ENCODE peak calls at places on chromosomes 2 and 18, in seven cellular contexts. One of them, this sample, is unnamed.

GRCh38 chr2:102498414-102498813 is 25.4 kb downstream of the SLC9A4 start:
- DNase-seq in cardiac muscle cell: no peak
- DNase-seq in endodermal cell: no peak
- DNase-seq in PC-3: no peak
- DNase-seq in ovary: no peak
- DNase-seq in mammary epithelial cell: no peak
- DNase-seq in colonic mucosa: no peak
- DNase-seq in this sample: no peak

GRCh38 chr2:102253140-102253752 is 58.1 kb upstream of the IL1RL1 start:
- DNase-seq in ovary: no peak
- DNase-seq in PC-3: no peak
- DNase-seq in cardiac muscle cell: no peak
- DNase-seq in endodermal cell: no peak
- DNase-seq in colonic mucosa: no peak
- DNase-seq in mammary epithelial cell: peak; percentile 43
- DNase-seq in this sample: no peak

GRCh38 chr2:181686566-181687185 is 6.4 kb upstream of the NEUROD1 start:
- DNase-seq in cardiac muscle cell: no peak
- DNase-seq in PC-3: no peak
- DNase-seq in endodermal cell: no peak
- DNase-seq in mammary epithelial cell: no peak
- DNase-seq in colonic mucosa: no peak
- DNase-seq in ovary: no peak
- DNase-seq in this sample: no peak

GRCh38 chr18:45636110-45636509 is 20.8 kb downstream of the SLC14A2 start:
- DNase-seq in mammary epithelial cell: peak; percentile 35
- DNase-seq in endodermal cell: peak; percentile 21
- DNase-seq in colonic mucosa: no peak
- DNase-seq in ovary: no peak
- DNase-seq in PC-3: no peak
- DNase-seq in cardiac muscle cell: no peak
- DNase-seq in this sample: no peak

GRCh38 chr2:9631976-9632700 is 1.3 kb upstream of the YWHAQ start:
- DNase-seq in endodermal cell: peak; percentile 75
- DNase-seq in PC-3: no peak
- DNase-seq in ovary: no peak
- DNase-seq in colonic mucosa: no peak
- DNase-seq in cardiac muscle cell: peak; percentile 37
- DNase-seq in mammary epithelial cell: no peak
- DNase-seq in this sample: no peak

GRCh38 chr18:11019295-11019694 is 130.1 kb downstream of the PIEZO2 start:
- DNase-seq in cardiac muscle cell: no peak
- DNase-seq in ovary: no peak
- DNase-seq in colonic mucosa: no peak
- DNase-seq in PC-3: no peak
- DNase-seq in endodermal cell: no peak
- DNase-seq in mammary epithelial cell: no peak
- DNase-seq in this sample: no peak

GRCh38 chr18:11495441-11495840 is 114.0 kb upstream of the SLC35G4 start:
- DNase-seq in endodermal cell: no peak
- DNase-seq in PC-3: no peak
- DNase-seq in colonic mucosa: no peak
- DNase-seq in ovary: no peak
- DNase-seq in cardiac muscle cell: no peak
- DNase-seq in mammary epithelial cell: no peak
- DNase-seq in this sample: no peak

GRCh38 chr18:67425724-67426123 is 90.8 kb downstream of the DSEL start:
- DNase-seq in cardiac muscle cell: peak; percentile 78
- DNase-seq in endodermal cell: no peak
- DNase-seq in colonic mucosa: no peak
- DNase-seq in mammary epithelial cell: peak; percentile 97
- DNase-seq in ovary: no peak
- DNase-seq in PC-3: peak; percentile 96
- DNase-seq in this sample: peak; percentile 76

GRCh38 chr18:57915241-57915640 is 112.1 kb upstream of the ATP8B1 start:
- DNase-seq in colonic mucosa: no peak
- DNase-seq in PC-3: no peak
- DNase-seq in mammary epithelial cell: no peak
- DNase-seq in ovary: no peak
- DNase-seq in cardiac muscle cell: no peak
- DNase-seq in endodermal cell: no peak
- DNase-seq in this sample: no peak

DNA sequence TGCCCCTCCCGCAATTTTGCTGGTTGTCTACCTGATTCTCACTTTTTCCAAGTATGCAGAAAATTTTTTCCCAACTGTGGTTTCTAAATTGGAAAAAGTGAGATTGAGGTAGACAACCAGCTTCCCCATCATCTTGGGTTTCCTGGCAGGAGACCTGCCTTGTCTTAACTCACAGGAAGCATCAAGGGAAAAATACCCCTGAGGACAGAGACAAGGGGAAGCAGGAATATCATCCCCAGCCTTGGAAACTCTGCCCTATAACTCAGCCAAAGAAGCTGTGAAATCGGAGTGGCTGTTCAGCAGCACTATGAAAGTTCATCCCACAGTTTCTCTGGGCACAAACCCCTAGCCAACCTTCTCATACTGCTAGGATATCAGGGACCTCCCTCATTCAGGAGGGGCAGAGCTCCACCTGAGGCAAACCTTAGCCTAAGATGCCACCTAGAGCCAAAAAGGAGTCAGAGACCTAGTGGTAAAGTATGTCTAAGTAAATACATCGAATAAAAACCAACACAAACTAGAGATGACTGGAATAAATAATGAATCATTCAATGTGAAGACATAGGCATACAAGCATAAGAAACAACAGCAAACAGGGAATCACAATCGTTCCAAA is 68.2 kb downstream of the ZSWIM2 start:
- DNase-seq in colonic mucosa: no peak
- DNase-seq in cardiac muscle cell: peak; percentile 40
- DNase-seq in ovary: no peak
- DNase-seq in endodermal cell: peak; percentile 80
- DNase-seq in mammary epithelial cell: peak; percentile 57
- DNase-seq in PC-3: peak; percentile 90
- DNase-seq in this sample: no peak
- TF ChIP-seq CTCF in colonic mucosa: no peak
- TF ChIP-seq CTCF in cardiac muscle cell: peak; percentile 20
- TF ChIP-seq CTCF in ovary: no peak
- TF ChIP-seq CTCF in endodermal cell: peak; percentile 85
- TF ChIP-seq CTCF in mammary epithelial cell: peak; percentile 41
- TF ChIP-seq CTCF in PC-3: peak; percentile 88
- TF ChIP-seq CTCF in this sample: no peak

GRCh38 chr18:76450912-76451421 is 44.1 kb downstream of the ZNF516 start:
- DNase-seq in endodermal cell: peak; percentile 70
- DNase-seq in cardiac muscle cell: peak; percentile 75
- DNase-seq in colonic mucosa: peak; percentile 57
- DNase-seq in ovary: peak; percentile 48
- DNase-seq in mammary epithelial cell: peak; percentile 65
- DNase-seq in PC-3: peak; percentile 29
- DNase-seq in this sample: no peak
- H3K4me3 ChIP-seq in endodermal cell: peak overlapping the region; percentile 76
- H3K4me3 ChIP-seq in cardiac muscle cell: peak overlapping the region; percentile 26
- H3K4me3 ChIP-seq in colonic mucosa: peak overlapping the region; percentile 54
- H3K4me3 ChIP-seq in ovary: peak overlapping the region; percentile 53
- H3K4me3 ChIP-seq in mammary epithelial cell: peak overlapping the region; percentile 52
- H3K4me3 ChIP-seq in PC-3: peak overlapping the region; percentile 68
- H3K4me3 ChIP-seq in this sample: peak overlapping the region; percentile 43

DNA sequence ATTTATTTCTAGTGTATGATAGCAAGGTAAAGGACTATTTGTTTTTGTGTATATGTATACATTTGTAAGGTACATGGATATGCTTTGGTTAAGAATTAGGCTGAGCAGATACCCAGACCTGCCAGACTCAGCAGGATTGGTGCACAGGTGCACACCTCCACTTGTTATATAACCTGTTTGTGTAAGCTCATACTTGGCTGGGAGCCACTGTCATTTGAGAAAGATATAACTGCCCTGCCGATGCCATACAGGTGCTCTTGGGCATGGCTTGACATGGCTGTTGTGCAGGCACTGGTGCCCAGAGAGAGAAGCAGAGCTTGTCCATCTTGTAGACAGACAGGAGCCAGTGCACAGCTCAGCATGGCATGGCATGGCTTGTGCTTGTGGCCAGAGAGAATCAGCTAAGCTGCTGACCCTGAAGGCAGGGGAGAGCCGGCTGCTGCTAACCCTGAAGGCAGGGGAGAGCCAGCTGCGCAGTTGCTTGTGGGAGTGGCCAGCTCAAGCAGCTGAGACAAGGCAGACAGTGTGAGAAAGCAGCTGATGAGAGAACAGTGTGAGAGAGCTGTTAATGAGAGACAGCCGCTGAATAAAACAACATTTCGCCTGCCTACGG is 136.5 kb downstream of the RNF144A start:
- DNase-seq in colonic mucosa: peak; percentile 29
- DNase-seq in endodermal cell: no peak
- DNase-seq in cardiac muscle cell: peak; percentile 7
- DNase-seq in ovary: no peak
- DNase-seq in mammary epithelial cell: no peak
- DNase-seq in PC-3: no peak
- DNase-seq in this sample: no peak
- H3K27me3 ChIP-seq in colonic mucosa: no peaks in the 10 kb centered on the region
- H3K27me3 ChIP-seq in endodermal cell: no peaks in the 10 kb centered on the region
- H3K27me3 ChIP-seq in cardiac muscle cell: no peaks in the 10 kb centered on the region
- H3K27me3 ChIP-seq in ovary: no peaks in the 10 kb centered on the region
- H3K27me3 ChIP-seq in mammary epithelial cell: peaks cover 2% of the 10 kb centered on the region
- H3K27me3 ChIP-seq in PC-3: no peaks in the 10 kb centered on the region
- H3K27me3 ChIP-seq in this sample: no peaks in the 10 kb centered on the region

GRCh38 chr18:31396796-31397195 is 20.2 kb downstream of the DSG4 start:
- DNase-seq in mammary epithelial cell: no peak
- DNase-seq in PC-3: no peak
- DNase-seq in cardiac muscle cell: no peak
- DNase-seq in endodermal cell: no peak
- DNase-seq in ovary: no peak
- DNase-seq in colonic mucosa: peak; percentile 34
- DNase-seq in this sample: no peak
- TF ChIP-seq CTCF in mammary epithelial cell: no peak
- TF ChIP-seq CTCF in PC-3: no peak
- TF ChIP-seq CTCF in cardiac muscle cell: no peak
- TF ChIP-seq CTCF in endodermal cell: peak; percentile 50
- TF ChIP-seq CTCF in ovary: no peak
- TF ChIP-seq CTCF in colonic mucosa: no peak
- TF ChIP-seq CTCF in this sample: no peak

GRCh38 chr2:196719565-196719872 is 80.0 kb downstream of the GTF3C3 start:
- DNase-seq in mammary epithelial cell: no peak
- DNase-seq in endodermal cell: no peak
- DNase-seq in cardiac muscle cell: no peak
- DNase-seq in ovary: no peak
- DNase-seq in colonic mucosa: no peak
- DNase-seq in PC-3: no peak
- DNase-seq in this sample: no peak

GRCh38 chr2:196718394-196718793 is 78.9 kb downstream of the CCDC150 start:
- DNase-seq in cardiac muscle cell: peak; percentile 6
- DNase-seq in endodermal cell: no peak
- DNase-seq in ovary: no peak
- DNase-seq in mammary epithelial cell: no peak
- DNase-seq in colonic mucosa: no peak
- DNase-seq in PC-3: no peak
- DNase-seq in this sample: no peak

DNA sequence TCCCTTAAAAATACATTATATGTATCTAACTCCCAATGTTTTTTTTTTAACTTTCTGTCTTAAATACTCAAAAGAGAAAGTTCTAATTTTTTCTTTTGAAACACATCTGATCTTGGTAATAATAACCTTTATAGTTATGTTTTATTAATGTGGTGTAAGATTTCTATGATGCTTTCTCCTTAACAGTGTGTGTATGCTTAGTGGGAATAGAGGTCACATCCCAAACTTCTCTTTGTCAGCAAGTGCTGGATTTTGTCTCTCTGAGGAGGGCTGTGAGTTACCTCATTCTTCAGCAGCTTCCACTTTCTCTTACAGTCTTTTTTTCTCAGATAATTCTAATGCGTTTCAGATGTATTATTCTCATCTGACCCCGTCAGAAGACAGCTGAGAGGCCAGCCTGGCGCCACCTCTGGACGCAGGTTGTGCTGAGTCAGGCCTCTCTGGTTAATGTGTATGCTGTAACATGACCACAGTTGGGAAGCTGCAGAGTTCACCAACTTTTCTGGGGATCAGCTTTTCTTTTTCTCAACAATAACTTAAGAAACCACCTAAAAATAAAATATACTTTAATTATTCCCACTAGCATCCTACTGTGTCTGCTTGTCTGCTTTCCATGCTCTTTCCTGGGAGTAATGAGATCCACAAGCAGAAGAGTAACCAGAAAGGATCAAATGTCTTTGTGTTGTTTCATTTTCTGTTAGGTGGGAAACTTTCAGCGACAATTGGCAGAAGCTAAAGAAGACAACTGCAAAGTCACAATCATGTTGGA is 79.5 kb downstream of the CCDC150 start:
- DNase-seq in cardiac muscle cell: peak; percentile 69
- DNase-seq in mammary epithelial cell: no peak
- DNase-seq in PC-3: peak; percentile 4
- DNase-seq in colonic mucosa: no peak
- DNase-seq in ovary: no peak
- DNase-seq in endodermal cell: peak; percentile 71
- DNase-seq in this sample: peak; percentile 47
- H3K4me3 ChIP-seq in cardiac muscle cell: no peak overlapping the region
- H3K4me3 ChIP-seq in mammary epithelial cell: no peak overlapping the region
- H3K4me3 ChIP-seq in PC-3: no peak overlapping the region
- H3K4me3 ChIP-seq in colonic mucosa: no peak overlapping the region
- H3K4me3 ChIP-seq in ovary: no peak overlapping the region
- H3K4me3 ChIP-seq in endodermal cell: no peak overlapping the region
- H3K4me3 ChIP-seq in this sample: no peak overlapping the region

DNA sequence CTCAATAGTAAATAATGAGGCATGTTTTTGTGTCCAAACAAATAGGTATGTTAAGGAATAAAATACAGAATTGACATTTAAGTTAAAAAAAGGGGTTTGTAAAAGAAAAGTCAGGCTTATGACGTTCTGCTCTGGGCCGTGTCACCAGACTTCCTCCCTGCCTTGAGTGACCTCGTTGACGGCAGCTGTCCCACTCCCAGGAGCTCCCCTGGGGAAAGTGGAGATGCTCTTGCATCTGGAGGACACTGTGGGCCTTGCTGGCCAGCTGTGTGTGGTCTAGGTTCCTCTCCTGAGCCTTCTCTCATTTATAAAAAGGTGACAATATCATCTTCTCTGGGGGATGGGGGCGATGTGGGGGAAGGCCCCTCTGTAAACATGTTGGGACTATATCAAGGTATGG is 196.2 kb downstream of the CLIP4 start:
- DNase-seq in endodermal cell: no peak
- DNase-seq in ovary: no peak
- DNase-seq in cardiac muscle cell: no peak
- DNase-seq in mammary epithelial cell: no peak
- DNase-seq in colonic mucosa: no peak
- DNase-seq in PC-3: no peak
- DNase-seq in this sample: no peak
- H3K27me3 ChIP-seq in endodermal cell: no peaks in the 10 kb centered on the region
- H3K27me3 ChIP-seq in ovary: no peaks in the 10 kb centered on the region
- H3K27me3 ChIP-seq in cardiac muscle cell: no peaks in the 10 kb centered on the region
- H3K27me3 ChIP-seq in mammary epithelial cell: peaks cover 2% of the 10 kb centered on the region
- H3K27me3 ChIP-seq in colonic mucosa: peaks cover 4% of the 10 kb centered on the region
- H3K27me3 ChIP-seq in PC-3: no peaks in the 10 kb centered on the region
- H3K27me3 ChIP-seq in this sample: peaks cover 4% of the 10 kb centered on the region

This sample was measured in BJ.